ENCODE peak calls at places on chromosomes 11 and 22, in ten cellular contexts. J, U, K, Y, A, D, P, C, R and I are unnamed samples.

GRCh38 chr11:123493393-123494063 is 63.5 kb downstream of the GRAMD1B start:
- DNase-seq in J (no peak), U (no peak), K (no peak), Y (peak; percentile 66), A (no peak), D (no peak), P (no peak), C (no peak), R (no peak), I (no peak)

GRCh38 chr22:22111267-22111751 is 128.7 kb upstream of the TOP3B start:
- DNase-seq in J (peak; percentile 58), U (peak; percentile 81), K (peak; percentile 70), Y (peak; percentile 83), A (no peak), D (no peak), P (no peak), C (peak; percentile 95), R (no peak), I (no peak)

GRCh38 chr11:2926611-2927492 is 2.4 kb downstream of the PHLDA2 start:
- DNase-seq in J (no peak), U (no peak), K (no peak), Y (no peak), A (no peak), D (no peak), P (peak; percentile 25), C (no peak), R (no peak), I (no peak)

GRCh38 chr11:62898027-62898426 is 17.3 kb downstream of the SLC3A2 start:
- DNase-seq in J (no peak), U (no peak), K (no peak), Y (no peak), A (no peak), D (no peak), P (no peak), C (no peak), R (no peak), I (no peak)

GRCh38 chr11:8273281-8273680 is 9.6 kb upstream of the LMO1 start:
- DNase-seq in J (peak; percentile 38), U (no peak), K (no peak), Y (peak; percentile 58), A (no peak), D (no peak), P (no peak), C (no peak), R (no peak), I (no peak)

GRCh38 chr11:1402355-1402754 is 12.6 kb downstream of the BRSK2 start:
- DNase-seq in J (no peak), U (no peak), K (peak; percentile 61), Y (no peak), A (no peak), D (no peak), P (peak; percentile 46), C (no peak), R (no peak), I (no peak)

GRCh38 chr11:69173326-69173725 is 17.6 kb downstream of the SMIM38 start:
- DNase-seq in J (no peak), U (no peak), K (no peak), Y (no peak), A (no peak), D (no peak), P (no peak), C (no peak), R (peak; percentile 35), I (no peak)

GRCh38 chr11:91366186-91366585 is 858.4 kb upstream of the FAT3 start:
- DNase-seq in J (no peak), U (no peak), K (no peak), Y (no peak), A (no peak), D (no peak), P (no peak), C (no peak), R (no peak), I (no peak)

GRCh38 chr22:47281126-47282106 is 519.0 kb downstream of the TBC1D22A start:
- DNase-seq in J (no peak), U (no peak), K (no peak), Y (peak; percentile 70), A (no peak), D (no peak), P (peak; percentile 32), C (no peak), R (peak; percentile 22), I (no peak)

GRCh38 chr11:28939381-28939780 is 831.2 kb downstream of the METTL15 start:
- DNase-seq in J (no peak), U (no peak), K (no peak), Y (no peak), A (no peak), D (no peak), P (no peak), C (no peak), R (no peak), I (no peak)

GRCh38 chr22:45516923-45517675 is 14.4 kb downstream of the FBLN1 start:
- DNase-seq in J (peak; percentile 42), U (peak; percentile 65), K (no peak), Y (no peak), A (no peak), D (no peak), P (no peak), C (no peak), R (no peak), I (no peak)

GRCh38 chr11:103483996-103484395 is 374.8 kb downstream of the DYNC2H1 start:
- DNase-seq in J (no peak), U (peak; percentile 25), K (no peak), Y (peak; percentile 56), A (no peak), D (no peak), P (no peak), C (no peak), R (no peak), I (no peak)

GRCh38 chr11:37811349-37811748 is 1213.3 kb upstream of the RAG2 start:
- DNase-seq in J (no peak), U (no peak), K (no peak), Y (no peak), A (no peak), D (no peak), P (no peak), C (no peak), R (no peak), I (no peak)

DNA sequence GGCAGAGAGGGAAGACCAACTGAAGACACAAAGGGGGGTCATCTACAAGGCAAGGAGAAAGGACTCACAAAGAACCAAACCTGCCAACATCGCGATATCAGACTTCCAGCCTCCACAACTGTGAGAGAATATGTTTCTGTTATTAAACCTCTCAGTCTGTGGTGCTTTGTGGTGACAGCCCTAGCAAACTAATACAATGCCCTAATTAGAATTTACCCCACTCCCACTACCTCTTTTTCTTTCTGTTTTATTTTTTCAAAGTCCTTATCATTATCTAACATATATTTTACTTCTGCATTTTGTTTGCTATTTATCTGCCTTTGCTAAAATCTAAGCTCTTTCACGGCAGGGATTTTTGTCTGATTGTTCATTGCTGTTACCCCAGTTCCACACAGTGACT is 2.5 kb upstream of the OR52D1 start:
- DNase-seq in J (no peak), U (no peak), K (no peak), Y (no peak), A (no peak), D (no peak), P (no peak), C (no peak), R (no peak), I (no peak)
- H3K27ac ChIP-seq in J (no peak overlapping the region), U (no peak overlapping the region), K (no peak overlapping the region), Y (no peak overlapping the region), A (no peak overlapping the region), D (no peak overlapping the region), P (no peak overlapping the region), C (no peak overlapping the region), R (no peak overlapping the region), I (no peak overlapping the region)

DNA sequence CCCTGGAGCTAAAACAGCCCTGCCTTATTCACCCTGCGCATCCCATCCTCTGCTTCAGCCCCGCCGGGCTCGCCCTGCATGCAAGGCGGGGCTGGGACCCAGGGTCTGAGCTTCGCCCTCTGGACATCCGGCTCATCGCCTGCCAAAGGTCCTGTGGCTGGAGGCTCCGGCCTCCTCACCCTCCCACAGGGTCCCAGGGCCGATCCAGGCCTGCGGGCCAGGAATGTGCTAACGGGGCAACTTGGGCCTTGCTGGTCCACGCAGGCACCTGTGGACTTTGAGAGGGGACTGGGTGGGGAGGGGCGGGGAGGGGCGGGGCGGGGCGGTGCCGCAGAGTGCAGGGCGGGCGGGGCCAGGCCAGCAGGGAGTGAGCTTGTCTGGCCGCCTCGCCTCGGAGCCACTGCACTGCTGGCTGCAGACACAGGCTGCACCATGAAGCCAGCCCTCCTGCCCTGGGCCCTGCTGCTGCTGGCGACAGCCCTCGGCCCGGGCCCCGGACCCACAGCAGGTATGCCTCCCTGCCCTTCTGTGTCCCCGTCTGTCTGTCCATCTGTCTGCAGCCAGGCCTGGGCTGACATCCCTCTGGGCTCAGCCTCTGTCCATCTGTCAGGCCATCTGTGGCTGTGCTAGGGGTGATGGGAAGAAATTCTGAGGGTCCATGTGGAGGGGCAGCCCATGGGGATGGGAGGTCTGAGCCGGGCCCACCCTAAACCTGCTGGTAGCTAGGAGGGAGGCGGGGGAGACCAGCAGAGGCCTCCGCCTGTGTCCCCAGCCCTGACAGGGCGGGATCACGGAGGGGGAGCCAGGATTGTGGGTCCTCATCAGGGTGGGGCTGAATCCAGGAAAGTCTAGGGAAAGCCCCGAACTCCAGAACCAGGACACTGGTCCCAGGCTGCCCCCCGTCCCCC is at the start of gene SUSD2:
- DNase-seq in J (no peak), U (no peak), K (peak; percentile 59), Y (no peak), A (no peak), D (no peak), P (peak; percentile 62), C (no peak), R (peak; percentile 42), I (no peak)
- H3K27ac ChIP-seq in J (no peak within 1 kb of the TSS), U (no peak within 1 kb of the TSS), K (peak within 1 kb of the TSS; percentile 12), Y (no peak within 1 kb of the TSS), A (no peak within 1 kb of the TSS), D (peak within 1 kb of the TSS; percentile 44), P (peak within 1 kb of the TSS; percentile 23), C (no peak within 1 kb of the TSS), R (no peak within 1 kb of the TSS), I (no peak within 1 kb of the TSS)

GRCh38 chr11:12695221-12695794 is 21.1 kb downstream of the TEAD1 start:
- DNase-seq in J (no peak), U (no peak), K (no peak), Y (no peak), A (no peak), D (no peak), P (no peak), C (no peak), R (no peak), I (no peak)
- H3K27ac ChIP-seq in J (peak overlapping the region; percentile 89), U (peak overlapping the region; percentile 93), K (no peak overlapping the region), Y (peak overlapping the region; percentile 99), A (no peak overlapping the region), D (peak overlapping the region; percentile 94), P (peak overlapping the region; percentile 95), C (peak overlapping the region; percentile 99), R (no peak overlapping the region), I (no peak overlapping the region)

DNA sequence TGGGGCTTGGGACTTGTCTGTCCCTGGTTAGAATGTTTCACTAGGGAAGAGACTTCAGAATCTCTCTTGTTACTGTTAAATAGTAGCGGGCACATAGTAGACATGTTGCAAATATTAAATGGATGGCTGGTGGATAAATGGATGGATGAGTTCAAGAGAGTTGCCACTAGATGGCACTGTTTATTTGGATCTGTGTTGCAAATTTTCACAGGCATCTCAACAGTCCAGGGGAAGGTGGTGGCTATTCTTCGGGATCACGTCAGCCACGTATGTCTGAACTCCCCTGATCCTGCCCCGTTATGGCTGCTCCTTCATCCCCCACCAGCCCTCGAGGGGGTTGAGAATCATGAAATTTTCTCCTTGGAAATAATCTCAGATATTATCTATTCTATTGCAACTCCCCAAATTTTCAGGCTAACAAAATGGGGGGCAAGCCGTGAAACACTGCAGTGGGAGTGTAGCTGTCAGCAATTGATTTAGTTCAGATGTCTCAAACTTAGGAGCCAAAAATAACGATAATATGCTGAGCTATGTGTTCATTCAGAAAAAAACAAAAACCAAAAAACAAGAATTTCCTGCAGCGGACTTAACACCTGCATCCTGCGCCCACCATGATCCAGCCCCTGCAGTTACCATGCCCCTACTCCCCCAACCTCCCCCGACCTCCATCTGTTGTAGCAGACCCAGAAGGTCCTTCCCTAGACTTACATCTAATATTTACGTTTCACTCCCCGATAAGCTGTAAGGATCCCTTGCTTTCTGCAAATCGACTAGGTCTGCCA is 29.1 kb upstream of the BIRC3 start:
- DNase-seq in J (peak; percentile 88), U (peak; percentile 77), K (peak; percentile 93), Y (peak; percentile 96), A (peak; percentile 73), D (no peak), P (no peak), C (no peak), R (peak; percentile 60), I (no peak)
- H3K27ac ChIP-seq in J (no peak overlapping the region), U (no peak overlapping the region), K (no peak overlapping the region), Y (peak overlapping the region; percentile 13), A (no peak overlapping the region), D (no peak overlapping the region), P (no peak overlapping the region), C (no peak overlapping the region), R (no peak overlapping the region), I (no peak overlapping the region)